ENCODE peak calls at places on chromosomes 3 and 15, in four cellular contexts. Z is HL-60, S is endothelial cell of umbilical vein, B is spleen. H is an unnamed sample.

GRCh38 chr15:34055868-34056595 is 17.0 kb upstream of the AVEN start:
- DNase-seq in Z (no peak), S (peak), B (no peak), H (peak)

GRCh38 chr3:66656608-66657007 is 155.8 kb upstream of the LRIG1 start:
- DNase-seq in Z (no peak), S (no peak), B (no peak), H (no peak)

GRCh38 chr15:53080484-53080883 is 290.3 kb upstream of the ONECUT1 start:
- DNase-seq in Z (no peak), S (no peak), B (no peak), H (no peak)

GRCh38 chr3:71010731-71011455 is 572.6 kb downstream of the FOXP1 start:
- DNase-seq in Z (no peak), S (no peak), B (no peak), H (no peak)

GRCh38 chr15:56149071-56149470 is 94.6 kb downstream of the RFX7 start:
- DNase-seq in Z (no peak), S (no peak), B (no peak), H (no peak)

GRCh38 chr3:59482001-59482400 is 432.2 kb upstream of the CFAP20DC start:
- DNase-seq in Z (no peak), S (no peak), B (no peak), H (no peak)

GRCh38 chr3:125651246-125651645 is 55.9 kb upstream of the OSBPL11 start:
- DNase-seq in Z (no peak), S (no peak), B (no peak), H (peak)

GRCh38 chr3:38354588-38355344 is 8.2 kb downstream of the XYLB start:
- DNase-seq in Z (peak), S (peak), B (peak), H (no peak)

GRCh38 chr3:5324780-5325179 is 137.3 kb downstream of the EDEM1 start:
- DNase-seq in Z (no peak), S (no peak), B (no peak), H (no peak)

GRCh38 chr15:41798607-41799487 is 24.6 kb downstream of the MAPKBP1 start:
- DNase-seq in Z (no peak), S (no peak), B (no peak), H (no peak)

GRCh38 chr3:192862408-192863385 is 55.0 kb downstream of the MB21D2 start:
- DNase-seq in Z (no peak), S (no peak), B (no peak), H (peak)

GRCh38 chr15:74592222-74592621 is 23.4 kb upstream of the CLK3 start:
- DNase-seq in Z (no peak), S (no peak), B (no peak), H (no peak)

GRCh38 chr3:124772081-124772831 is 42.0 kb downstream of the UMPS start:
- DNase-seq in Z (no peak), S (peak), B (peak), H (peak)

GRCh38 chr15:48671381-48672022 is 26.0 kb upstream of the FBN1 start:
- DNase-seq in Z (no peak), S (no peak), B (no peak), H (no peak)

GRCh38 chr15:78050851-78051250 is 26.7 kb downstream of the TBC1D2B start:
- DNase-seq in Z (no peak), S (peak), B (no peak), H (peak)

GRCh38 chr3:4720316-4721075 is 227.3 kb downstream of the ITPR1 start:
- DNase-seq in Z (peak), S (peak), B (no peak), H (peak)

GRCh38 chr3:194086251-194087075 is 49.5 kb upstream of the HES1 start:
- DNase-seq in Z (no peak), S (peak), B (no peak), H (peak)

GRCh38 chr3:145191543-145191942 is 969.4 kb downstream of the PLOD2 start:
- DNase-seq in Z (no peak), S (peak), B (no peak), H (no peak)
- H3K27ac ChIP-seq in Z (no peak), S (peak), B (no peak), H (no peak)

DNA sequence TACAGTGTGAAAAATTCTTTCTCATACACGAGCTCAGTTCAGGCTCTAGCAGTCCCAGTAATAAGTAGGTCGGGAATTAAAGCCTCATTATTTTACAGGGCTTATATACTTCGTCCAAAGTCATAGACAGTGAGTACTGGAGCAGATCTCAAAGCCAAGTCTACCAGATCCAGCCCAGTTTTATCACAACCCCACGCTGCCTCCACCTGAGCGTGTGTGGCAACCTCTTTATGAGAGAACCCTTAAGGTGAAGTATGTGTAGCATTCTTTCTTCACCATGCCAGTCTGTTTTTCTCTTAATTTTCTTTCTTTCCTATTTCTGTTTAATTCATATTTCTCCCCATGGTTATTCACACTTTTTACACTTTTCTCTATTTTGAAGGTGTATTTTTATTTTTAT is 574.6 kb upstream of the ARPP21 start:
- DNase-seq in Z (no peak), S (no peak), B (no peak), H (no peak)
- H3K27ac ChIP-seq in Z (no peak), S (no peak), B (no peak), H (no peak)

GRCh38 chr3:15645246-15645645 is 43.7 kb downstream of the BTD start:
- DNase-seq in Z (no peak), S (peak), B (no peak), H (peak)
- H3K27ac ChIP-seq in Z (no peak), S (peak), B (no peak), H (peak)

DNA sequence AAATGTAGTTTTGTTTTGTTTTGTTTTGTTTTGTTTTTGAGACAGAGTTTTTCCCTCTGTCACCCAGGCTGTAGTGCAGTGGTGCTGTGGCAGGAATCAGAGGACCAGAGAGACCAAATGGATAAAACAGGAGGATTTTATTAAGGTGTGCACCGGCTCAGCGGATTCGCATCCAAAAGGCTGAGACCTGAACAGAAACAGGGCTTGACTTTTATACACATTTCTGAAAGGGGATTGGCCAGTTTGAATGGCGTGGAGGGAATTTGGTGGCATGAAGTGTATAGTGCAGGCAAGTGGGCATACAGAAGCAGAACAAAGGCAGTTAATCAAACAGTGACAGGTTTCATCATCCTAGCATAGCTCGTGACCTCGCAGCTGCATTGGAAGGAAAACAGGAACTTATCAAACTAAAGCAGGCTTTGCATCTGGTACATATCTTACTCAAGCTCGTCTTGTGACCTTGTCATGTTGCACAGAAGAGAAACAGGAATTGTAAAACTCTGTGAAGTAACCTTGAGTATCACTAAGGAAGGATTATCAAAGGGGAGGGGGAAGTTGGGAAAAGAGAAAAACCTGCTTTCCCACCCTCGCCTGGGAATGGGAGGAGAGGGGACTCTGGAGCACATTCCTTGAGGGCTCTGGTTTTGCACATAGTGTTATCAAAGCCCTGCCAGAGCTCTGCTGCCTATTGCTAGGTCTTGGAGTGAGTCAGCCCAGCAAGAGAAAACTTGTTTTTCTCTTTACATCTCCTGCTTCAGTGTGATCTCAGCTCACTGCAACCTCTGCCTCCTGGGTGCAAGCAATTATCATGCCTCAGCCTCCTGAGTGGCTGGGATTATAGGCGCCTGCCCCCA is 38.5 kb downstream of the C3orf62 start:
- DNase-seq in Z (peak), S (peak), B (no peak), H (peak)
- H3K27ac ChIP-seq in Z (peak), S (peak), B (peak), H (no peak)

DNA sequence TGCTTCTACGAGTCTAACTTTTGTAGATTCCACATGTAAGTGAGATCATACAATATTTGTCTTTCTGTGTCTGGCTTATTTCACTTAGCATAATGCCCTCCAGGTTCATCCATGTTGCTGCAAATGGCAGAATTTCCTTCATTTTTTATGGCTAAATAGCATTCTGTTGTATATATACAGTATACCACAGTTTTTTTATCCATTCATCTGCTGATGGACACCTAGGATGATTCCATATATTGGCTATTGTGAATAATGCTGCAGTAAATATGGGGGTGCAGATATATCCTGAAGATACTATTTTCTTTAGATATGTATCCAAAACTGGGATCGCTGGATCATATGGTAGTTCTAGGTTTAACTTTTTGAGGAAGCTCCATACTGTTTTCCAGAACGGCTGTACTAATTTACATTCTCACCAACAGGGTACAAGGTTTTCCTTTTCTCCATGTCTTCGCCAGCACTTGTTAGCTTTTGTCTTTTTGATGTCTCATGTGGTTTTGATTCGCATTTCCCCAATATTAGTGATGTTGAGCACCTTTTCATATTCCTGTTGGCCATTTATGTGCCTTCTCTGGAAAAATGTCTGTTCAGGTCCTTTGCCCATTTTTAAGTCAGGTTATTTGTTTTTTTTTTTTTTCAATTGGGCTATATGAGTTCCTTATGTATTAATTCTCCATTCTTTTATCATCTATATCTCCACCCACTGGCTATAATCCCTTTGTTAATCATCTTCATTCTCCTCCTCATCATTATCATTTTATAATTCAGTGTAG is 26.9 kb downstream of the CHCHD4 start:
- DNase-seq in Z (no peak), S (no peak), B (no peak), H (no peak)
- H3K27ac ChIP-seq in Z (no peak), S (no peak), B (no peak), H (no peak)

H was measured in mesenchymal stem cell.